ENCODE peak calls at places on chromosomes 4 and X, in eight cellular contexts. I is stimulated activated naive CD8-positive, alpha-beta T cell treated with anti-CD3 and anti-CD28 coated beads, Interleukin-15, Interleukin-2, amounts not matched to agents 100 U/mL and 50 U/mL, for 24 hours; O is lower leg skin; D is smooth muscle cell of the brain vasculature; C is dorsolateral prefrontal cortex; A is fibroblast of the aortic adventitia; S is right lobe of liver; U is left lung. F is an unnamed sample.

GRCh38 chr4:85756938-85757337 is 282.0 kb downstream of the ARHGAP24 start:
- DNase-seq in I (no peak), O (no peak), D (no peak), C (no peak), A (peak), S (no peak), U (no peak), F (no peak)

GRCh38 chr4:55312491-55313101 is 33.4 kb upstream of the SRD5A3 start:
- DNase-seq in I (peak), O (peak), D (no peak), C (no peak), A (peak), S (peak), U (no peak), F (peak)

GRCh38 chr4:75605928-75606327 is 24.4 kb downstream of the CDKL2 start:
- DNase-seq in I (no peak), O (no peak), D (no peak), C (no peak), A (no peak), S (no peak), U (no peak), F (no peak)

GRCh38 chr4:10403633-10404445 is 53.4 kb downstream of the ZNF518B start:
- DNase-seq in I (no peak), O (no peak), D (peak), C (no peak), A (peak), S (no peak), U (no peak), F (peak)

GRCh38 chr4:3851881-3852280 is 85.7 kb downstream of the ADRA2C start:
- DNase-seq in I (no peak), O (no peak), D (no peak), C (no peak), A (no peak), S (no peak), U (no peak), F (no peak)

GRCh38 chrX:106726485-106727437 is at the start of gene RNF128:
- DNase-seq in I (peak), O (no peak), D (no peak), C (peak), A (peak), S (peak), U (peak), F (peak)

GRCh38 chrX:84187501-84188319 is at the start of gene RPS6KA6:
- DNase-seq in I (peak), O (peak), D (no peak), C (peak), A (peak), S (peak), U (peak), F (peak)

GRCh38 chr4:139484861-139485311 is 31.0 kb downstream of the RAB33B start:
- DNase-seq in I (no peak), O (no peak), D (no peak), C (no peak), A (no peak), S (no peak), U (no peak), F (no peak)

GRCh38 chr4:19945501-19945900 is 306.2 kb upstream of the SLIT2 start:
- DNase-seq in I (no peak), O (no peak), D (no peak), C (no peak), A (no peak), S (no peak), U (no peak), F (no peak)

GRCh38 chr4:57158221-57158620 is 48.0 kb upstream of the IGFBP7 start:
- DNase-seq in I (no peak), O (no peak), D (no peak), C (no peak), A (peak), S (no peak), U (no peak), F (no peak)

GRCh38 chr4:306551-306961 is 1.3 kb upstream of the ZNF732 start:
- DNase-seq in I (peak), O (no peak), D (no peak), C (no peak), A (no peak), S (no peak), U (no peak), F (no peak)